ENCODE peak calls at places on chromosomes 5 and 9, in ten cellular contexts. P is osteocyte, G is psoas muscle, U is fibroblast of the aortic adventitia, L is coronary artery, F is heart left ventricle, E is progenitor cell of endocrine pancreas, N is H1, C is colonic mucosa, I is WTC11. T is an unnamed sample.

GRCh38 chr5:26662806-26663360 is 375.5 kb downstream of the CDH9 start:
- DNase-seq in P (no peak), G (no peak), U (no peak), L (no peak), F (no peak), E (no peak), N (no peak), C (no peak), I (no peak), T (no peak)

GRCh38 chr5:124289641-124290201 is 456.7 kb downstream of the ZNF608 start:
- DNase-seq in P (no peak), G (no peak), U (no peak), L (no peak), F (no peak), E (no peak), N (peak), C (peak), I (peak), T (no peak)

GRCh38 chr5:1037671-1038416 is 29.2 kb downstream of the NKD2 start:
- DNase-seq in P (no peak), G (peak), U (no peak), L (no peak), F (peak), E (no peak), N (no peak), C (no peak), I (no peak), T (no peak)

GRCh38 chr9:93648181-93648580 is 71.8 kb downstream of the PHF2 start:
- DNase-seq in P (no peak), G (no peak), U (no peak), L (peak), F (peak), E (peak), N (no peak), C (no peak), I (no peak), T (no peak)

GRCh38 chr5:109656829-109657228 is 32.9 kb upstream of the MAN2A1 start:
- DNase-seq in P (no peak), G (peak), U (peak), L (peak), F (peak), E (no peak), N (no peak), C (peak), I (no peak), T (no peak)

GRCh38 chr9:136520053-136520540 is 25.8 kb downstream of the NOTCH1 start:
- DNase-seq in P (no peak), G (no peak), U (no peak), L (no peak), F (no peak), E (peak), N (no peak), C (peak), I (no peak), T (no peak)

GRCh38 chr5:133147411-133147810 is 95.6 kb downstream of the HSPA4 start:
- DNase-seq in P (peak), G (no peak), U (peak), L (peak), F (no peak), E (no peak), N (no peak), C (no peak), I (no peak), T (no peak)

GRCh38 chr5:120446896-120447295 is 17.2 kb upstream of the PRR16 start:
- DNase-seq in P (no peak), G (no peak), U (no peak), L (no peak), F (no peak), E (no peak), N (no peak), C (no peak), I (no peak), T (no peak)

GRCh38 chr9:114417511-114417910 is 29.7 kb upstream of the AKNA start:
- DNase-seq in P (no peak), G (no peak), U (peak), L (no peak), F (no peak), E (no peak), N (no peak), C (no peak), I (no peak), T (no peak)

GRCh38 chr9:33263936-33264472 is 504 bp downstream of the BAG1 start:
- DNase-seq in P (no peak), G (peak), U (no peak), L (no peak), F (peak), E (peak), N (no peak), C (peak), I (no peak), T (peak)

GRCh38 chr9:134411451-134412297 is 85.4 kb downstream of the RXRA start:
- DNase-seq in P (no peak), G (no peak), U (peak), L (no peak), F (no peak), E (no peak), N (no peak), C (no peak), I (no peak), T (no peak)

GRCh38 chr5:60447488-60447920 is 252.5 kb downstream of the DEPDC1B start:
- DNase-seq in P (no peak), G (no peak), U (no peak), L (no peak), F (no peak), E (no peak), N (no peak), C (peak), I (no peak), T (no peak)

GRCh38 chr9:97993000-97993399 is 9.9 kb downstream of the ANP32B start:
- DNase-seq in P (no peak), G (no peak), U (no peak), L (no peak), F (no peak), E (no peak), N (no peak), C (no peak), I (no peak), T (no peak)

GRCh38 chr9:97987490-97987889 is 4.3 kb downstream of the ANP32B start:
- DNase-seq in P (no peak), G (no peak), U (no peak), L (no peak), F (no peak), E (no peak), N (no peak), C (no peak), I (no peak), T (no peak)

GRCh38 chr9:97991818-97992217 is 8.7 kb downstream of the ANP32B start:
- DNase-seq in P (no peak), G (no peak), U (no peak), L (no peak), F (no peak), E (no peak), N (no peak), C (no peak), I (no peak), T (no peak)

GRCh38 chr9:97992219-97992618 is 9.1 kb downstream of the ANP32B start:
- DNase-seq in P (no peak), G (no peak), U (no peak), L (no peak), F (no peak), E (no peak), N (no peak), C (no peak), I (no peak), T (no peak)

DNA sequence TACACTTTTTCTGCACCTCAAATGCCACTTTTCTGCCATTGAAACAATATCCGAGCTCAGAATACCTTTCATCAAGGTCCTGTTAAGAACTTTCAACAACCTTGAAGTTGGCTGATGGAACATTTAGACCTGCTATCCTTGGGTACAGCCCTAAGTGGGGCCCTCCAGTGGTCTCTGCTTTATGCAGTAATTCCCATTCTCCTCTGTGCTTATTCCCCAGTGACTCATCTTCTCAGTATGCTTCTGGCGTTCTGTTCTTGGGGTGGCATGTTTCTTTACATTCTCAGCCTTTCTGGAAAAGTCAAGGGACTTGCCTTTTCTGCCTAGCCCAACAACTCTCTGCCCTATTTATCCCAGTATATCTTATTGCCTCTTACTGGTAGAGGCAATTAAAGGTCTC is 7.1 kb downstream of the ANP32B start:
- DNase-seq in P (no peak), G (no peak), U (peak), L (no peak), F (no peak), E (no peak), N (no peak), C (no peak), I (no peak), T (no peak)
- TF ChIP-seq CTCF in P (no peak), G (no peak), U (peak), L (no peak), F (no peak), E (no peak), N (no peak), C (no peak), I (no peak), T (no peak)

GRCh38 chr9:71624728-71625127 is 143.6 kb downstream of the CEMIP2 start:
- DNase-seq in P (no peak), G (no peak), U (no peak), L (no peak), F (no peak), E (no peak), N (no peak), C (no peak), I (no peak), T (no peak)
- TF ChIP-seq CTCF in P (no peak), G (no peak), U (peak), L (no peak), F (no peak), E (peak), N (no peak), C (no peak), I (no peak), T (no peak)

GRCh38 chr5:10140195-10140973 is 109.3 kb downstream of the ATPSCKMT start:
- DNase-seq in P (no peak), G (no peak), U (peak), L (no peak), F (no peak), E (no peak), N (no peak), C (no peak), I (peak), T (no peak)
- TF ChIP-seq CTCF in P (peak), G (no peak), U (no peak), L (no peak), F (no peak), E (peak), N (peak), C (no peak), I (peak), T (no peak)

GRCh38 chr5:86115164-86115563 is 502.6 kb upstream of the COX7C start:
- DNase-seq in P (no peak), G (no peak), U (no peak), L (no peak), F (no peak), E (no peak), N (no peak), C (no peak), I (no peak), T (no peak)

GRCh38 chr5:86118542-86118941 is 499.2 kb upstream of the COX7C start:
- DNase-seq in P (no peak), G (no peak), U (no peak), L (no peak), F (no peak), E (no peak), N (no peak), C (no peak), I (no peak), T (no peak)
- TF ChIP-seq CTCF in P (no peak), G (no peak), U (no peak), L (no peak), F (no peak), E (peak), N (no peak), C (peak), I (no peak), T (peak)

DNA sequence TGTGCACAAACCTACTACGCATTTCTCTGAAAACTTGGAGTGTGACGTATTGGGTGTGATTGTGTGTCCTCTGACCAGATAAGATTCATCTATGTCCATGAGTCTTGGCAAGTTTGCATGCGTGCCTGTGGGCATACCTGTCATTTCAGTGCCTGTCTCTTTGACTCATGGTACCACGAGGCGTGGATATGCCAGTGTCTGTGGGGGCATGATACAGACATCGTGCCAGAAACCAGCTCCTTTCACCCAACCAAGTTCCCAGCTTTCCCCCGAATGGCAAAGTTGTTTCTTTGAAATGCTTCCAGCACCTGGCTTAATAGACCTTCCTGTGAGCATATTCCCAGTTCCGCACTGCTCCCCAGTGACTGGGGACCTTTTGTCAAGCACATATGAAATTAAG is 241.9 kb upstream of the MVB12B start:
- DNase-seq in P (no peak), G (no peak), U (no peak), L (no peak), F (no peak), E (no peak), N (no peak), C (no peak), I (no peak), T (no peak)
- TF ChIP-seq CTCF in P (no peak), G (no peak), U (no peak), L (no peak), F (no peak), E (no peak), N (no peak), C (no peak), I (no peak), T (no peak)

DNA sequence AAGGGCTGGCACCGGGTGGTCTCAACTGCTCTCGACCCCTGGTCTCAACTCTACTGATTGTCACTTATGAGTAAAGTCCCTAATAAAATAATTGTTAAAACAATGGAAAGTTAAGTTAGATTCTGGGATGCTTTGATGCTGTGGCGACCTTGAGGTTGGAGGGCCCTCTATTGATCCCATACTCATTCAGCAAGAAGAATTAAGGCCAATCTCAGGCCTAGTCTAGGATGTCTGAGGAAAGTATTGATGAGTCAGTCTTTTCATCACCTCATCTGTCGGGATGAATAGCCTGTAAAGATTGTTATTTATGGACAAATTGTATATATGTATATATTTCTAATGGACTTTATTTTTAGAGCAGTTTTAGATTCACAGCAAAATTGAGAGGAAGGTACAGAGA is 50.8 kb downstream of the WDR36 start:
- DNase-seq in P (no peak), G (no peak), U (peak), L (no peak), F (no peak), E (no peak), N (no peak), C (no peak), I (no peak), T (no peak)
- TF ChIP-seq CTCF in P (no peak), G (no peak), U (no peak), L (no peak), F (no peak), E (no peak), N (no peak), C (no peak), I (no peak), T (no peak)

DNA sequence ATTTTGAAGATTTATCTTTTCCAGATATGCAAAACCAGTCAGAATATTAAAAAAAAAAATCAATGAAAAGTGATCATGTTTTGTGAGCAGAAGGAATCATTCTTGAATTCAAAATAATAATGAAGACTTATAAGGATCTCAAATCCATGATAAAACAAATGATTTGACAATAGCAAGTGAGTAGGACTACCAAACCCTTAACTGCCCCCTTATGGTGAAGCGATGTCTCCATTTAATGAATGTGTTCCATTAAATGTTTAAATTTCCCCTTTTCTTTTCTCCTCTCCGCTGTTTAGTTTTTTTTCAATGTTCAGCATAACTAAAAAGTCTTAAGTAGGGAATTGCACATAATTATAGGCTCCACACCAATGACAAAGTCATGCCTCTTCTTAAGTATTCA is 12.2 kb upstream of the MARCHF3 start:
- DNase-seq in P (no peak), G (no peak), U (peak), L (no peak), F (no peak), E (no peak), N (no peak), C (no peak), I (no peak), T (no peak)
- TF ChIP-seq CTCF in P (no peak), G (peak), U (peak), L (no peak), F (peak), E (no peak), N (no peak), C (no peak), I (no peak), T (peak)

DNA sequence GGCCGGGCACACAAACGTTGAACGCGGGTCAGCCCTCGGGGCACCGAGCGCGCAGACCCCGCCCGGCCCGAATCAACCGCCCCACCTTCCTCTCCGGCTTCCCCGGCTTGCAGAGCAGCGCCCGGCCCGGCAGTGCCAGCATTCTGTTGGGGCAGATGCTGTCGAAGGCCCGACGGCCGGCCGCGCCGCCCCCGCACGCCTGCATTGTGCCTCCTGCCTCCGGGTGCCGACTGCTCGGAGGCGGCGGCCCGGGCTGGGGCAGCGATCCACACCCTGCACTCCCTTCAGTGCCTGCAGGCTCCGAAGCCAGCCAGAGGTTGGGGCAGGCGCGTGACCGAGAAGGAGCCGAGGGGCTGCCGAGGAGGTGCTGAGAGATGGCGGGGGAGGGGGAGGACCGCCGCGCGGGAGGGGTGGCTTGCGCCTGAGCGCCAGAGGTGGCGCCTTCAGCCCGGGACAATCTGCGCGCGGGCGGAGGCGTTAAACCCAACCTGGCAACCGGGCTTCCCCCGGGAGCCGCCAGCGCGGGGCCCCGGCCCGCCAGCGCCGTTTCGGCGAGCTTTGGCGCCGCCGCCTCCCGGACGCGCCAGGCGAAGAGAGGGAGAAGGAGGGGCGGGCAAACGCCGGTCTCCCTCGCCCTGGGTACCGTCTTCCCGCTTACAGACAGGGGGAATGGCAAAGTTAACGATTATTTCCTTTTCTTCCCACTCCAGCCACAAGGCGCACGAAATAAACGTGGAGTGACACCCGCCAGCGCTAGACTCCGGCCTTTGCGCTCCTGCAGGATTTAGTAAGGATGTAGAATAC is at the start of gene MCIDAS:
- DNase-seq in P (no peak), G (no peak), U (no peak), L (no peak), F (peak), E (peak), N (no peak), C (peak), I (peak), T (peak)
- TF ChIP-seq CTCF in P (peak), G (no peak), U (peak), L (no peak), F (no peak), E (peak), N (peak), C (no peak), I (no peak), T (peak)

DNA sequence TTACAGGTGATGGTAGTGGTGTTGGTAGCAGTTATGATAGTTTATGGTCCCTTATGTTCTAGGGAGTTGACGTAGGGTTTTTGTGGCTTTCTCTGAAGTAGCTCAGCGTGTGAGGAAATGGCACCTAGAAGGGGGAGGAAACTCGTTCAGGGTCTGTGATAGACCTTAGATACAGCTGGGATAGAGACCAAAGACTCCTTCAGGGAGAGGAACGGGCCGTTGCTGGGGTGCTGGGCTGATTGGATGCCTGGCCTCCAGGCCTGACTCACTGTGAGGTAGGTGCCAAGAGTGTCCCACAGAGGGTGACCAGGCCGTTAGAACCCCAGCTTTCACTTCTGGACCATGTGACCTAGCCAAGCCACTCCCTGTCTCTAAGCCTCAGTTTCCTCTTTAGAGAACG is 96.6 kb downstream of the DAB2IP start:
- DNase-seq in P (no peak), G (no peak), U (no peak), L (no peak), F (no peak), E (no peak), N (no peak), C (no peak), I (no peak), T (no peak)
- TF ChIP-seq CTCF in P (no peak), G (no peak), U (no peak), L (no peak), F (peak), E (no peak), N (no peak), C (no peak), I (no peak), T (no peak)

T was measured in neural crest cell.